ENCODE peak calls at places on chromosomes 13 and 19, in four cellular contexts. Q, Y, N and P are unnamed samples.
A peak's percentile ranks its signal among the peaks of the same experiment; 100 is the strongest.

GRCh38 chr19:16285769-16286564 is 38.7 kb upstream of the KLF2 start:
- DNase-seq in Q (no peak), Y (no peak), N (no peak), P (no peak)

GRCh38 chr13:43072394-43072793 is 49.0 kb downstream of the DNAJC15 start:
- DNase-seq in Q (no peak), Y (no peak), N (no peak), P (no peak)

GRCh38 chr13:20191311-20191901 is 1.3 kb downstream of the GJB2 start:
- DNase-seq in Q (no peak), Y (no peak), N (no peak), P (no peak)

GRCh38 chr19:50486823-50487515 is 10.3 kb upstream of the GARIN5A start:
- DNase-seq in Q (peak; percentile 69), Y (peak; percentile 51), N (no peak), P (peak; percentile 93)

GRCh38 chr13:30463820-30464495 is 1.8 kb downstream of the HMGB1 start:
- DNase-seq in Q (no peak), Y (peak; percentile 70), N (no peak), P (no peak)

GRCh38 chr13:27919299-27919933 is 384 bp upstream of the PDX1 start:
- DNase-seq in Q (peak; percentile 53), Y (peak; percentile 12), N (no peak), P (no peak)

GRCh38 chr13:100438059-100438788 is 150.4 kb downstream of the GGACT start:
- DNase-seq in Q (no peak), Y (no peak), N (no peak), P (no peak)

GRCh38 chr19:38229585-38230073 is 5.6 kb upstream of the DPF1 start:
- DNase-seq in Q (peak; percentile 98), Y (peak; percentile 68), N (no peak), P (peak; percentile 79)

GRCh38 chr13:111905609-111905945 is 161.4 kb upstream of the SOX1 start:
- DNase-seq in Q (no peak), Y (no peak), N (no peak), P (no peak)

GRCh38 chr13:26442541-26442940 is 114.9 kb upstream of the WASF3 start:
- DNase-seq in Q (no peak), Y (no peak), N (no peak), P (no peak)

GRCh38 chr13:77595166-77595810 is 59.8 kb downstream of the SCEL start:
- DNase-seq in Q (no peak), Y (no peak), N (no peak), P (no peak)

GRCh38 chr13:48178126-48178525 is 54.9 kb upstream of the ITM2B start:
- DNase-seq in Q (no peak), Y (no peak), N (no peak), P (no peak)
- TF ChIP-seq TCF7 in Q (no peak), Y (no peak), N (no peak), P (no peak)

GRCh38 chr19:737591-738093 is 13.3 kb upstream of the MISP start:
- DNase-seq in Q (peak; percentile 91), Y (peak; percentile 41), N (no peak), P (peak; percentile 87)
- TF ChIP-seq ATF2 in Q (no peak), Y (no peak), N (no peak), P (no peak)

GRCh38 chr19:10420444-10421239 is at the start of gene PDE4A:
- DNase-seq in Q (peak; percentile 68), Y (no peak), N (no peak), P (peak; percentile 64)
- TF ChIP-seq TCF7 in Q (no peak), Y (no peak), N (no peak), P (no peak)

GRCh38 chr19:55000761-55001160 is 34.6 kb downstream of the NLRP2 start:
- DNase-seq in Q (no peak), Y (no peak), N (no peak), P (no peak)

DNA sequence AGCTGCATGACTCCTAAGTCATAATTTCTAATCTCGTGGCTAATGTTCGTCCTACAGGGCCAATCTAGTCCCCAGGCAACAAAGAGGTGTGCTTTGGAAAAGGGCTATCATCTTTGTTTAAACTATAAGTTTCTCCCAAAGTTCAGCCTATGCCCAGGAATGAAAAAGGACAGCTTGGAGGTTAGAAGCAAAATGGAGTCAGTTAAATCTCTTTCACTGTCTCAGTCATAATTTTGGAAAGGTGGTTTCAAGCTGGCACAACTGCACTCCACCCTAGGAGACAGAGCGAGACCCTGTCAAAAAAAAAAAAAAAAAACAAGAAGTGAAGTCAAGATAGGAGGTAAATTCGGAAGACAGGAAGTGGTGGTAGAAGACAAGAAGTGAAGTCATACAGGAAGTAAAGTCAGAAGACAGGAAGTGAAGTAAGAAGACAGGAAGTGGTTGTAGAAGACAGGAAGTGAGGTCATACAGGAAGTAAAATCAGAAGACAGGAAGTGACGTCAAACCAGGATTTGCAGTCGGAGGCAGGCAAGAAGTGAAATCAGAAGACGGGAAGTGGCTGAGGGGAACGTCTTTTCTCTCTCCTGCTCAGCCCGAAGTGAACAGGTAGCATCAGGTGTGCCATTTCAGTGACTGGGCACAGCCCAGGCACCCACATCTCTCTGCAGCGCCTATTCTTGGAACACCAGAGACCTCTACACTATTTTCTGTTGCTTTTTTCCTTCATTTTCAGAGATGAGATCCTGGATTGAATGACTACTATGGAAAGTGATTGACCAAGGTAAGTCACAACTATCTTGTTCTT is 32.2 kb downstream of the GP6 start:
- DNase-seq in Q (peak; percentile 82), Y (peak; percentile 12), N (peak; percentile 64), P (no peak)
- TF ChIP-seq ATF2 in Q (no peak), Y (no peak), N (peak; percentile 87), P (no peak)

GRCh38 chr13:38872693-38873092 is 117.9 kb downstream of the STOML3 start:
- DNase-seq in Q (peak; percentile 20), Y (peak; percentile 35), N (no peak), P (peak; percentile 74)
- TF ChIP-seq TCF7 in Q (no peak), Y (no peak), N (no peak), P (no peak)

DNA sequence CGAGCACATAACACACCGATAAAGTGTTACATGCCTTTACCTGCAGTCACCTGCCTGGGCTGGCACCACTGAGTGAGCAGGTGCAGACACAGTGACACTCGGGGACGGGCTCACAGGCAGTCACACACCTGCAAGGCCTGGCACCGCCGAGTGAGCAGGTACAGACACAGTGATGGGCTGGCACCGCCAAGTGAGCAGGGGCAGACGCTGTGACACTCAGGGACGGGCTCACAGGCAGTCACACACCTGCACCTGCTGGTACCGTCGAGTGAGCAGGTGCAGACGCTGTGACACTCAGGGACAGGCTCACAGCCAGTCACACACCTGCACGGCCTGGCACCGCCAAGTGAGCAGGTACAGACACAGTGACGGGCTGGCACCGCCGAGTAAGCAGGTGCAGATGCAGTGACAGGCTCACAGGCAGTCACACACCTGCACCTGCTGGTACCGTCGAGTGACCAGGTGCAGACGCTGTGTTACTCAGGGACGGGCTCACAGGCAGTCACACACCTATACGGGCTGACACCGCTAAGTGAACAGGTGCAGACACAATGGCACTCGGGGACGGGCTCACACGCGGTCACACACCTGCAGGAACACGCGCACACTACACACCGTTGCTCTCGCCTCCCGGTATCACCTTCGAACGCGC is 470 bp downstream of the ZNF835 start:
- DNase-seq in Q (no peak), Y (no peak), N (no peak), P (no peak)
- TF ChIP-seq ATF2 in Q (no peak), Y (no peak), N (no peak), P (no peak)

DNA sequence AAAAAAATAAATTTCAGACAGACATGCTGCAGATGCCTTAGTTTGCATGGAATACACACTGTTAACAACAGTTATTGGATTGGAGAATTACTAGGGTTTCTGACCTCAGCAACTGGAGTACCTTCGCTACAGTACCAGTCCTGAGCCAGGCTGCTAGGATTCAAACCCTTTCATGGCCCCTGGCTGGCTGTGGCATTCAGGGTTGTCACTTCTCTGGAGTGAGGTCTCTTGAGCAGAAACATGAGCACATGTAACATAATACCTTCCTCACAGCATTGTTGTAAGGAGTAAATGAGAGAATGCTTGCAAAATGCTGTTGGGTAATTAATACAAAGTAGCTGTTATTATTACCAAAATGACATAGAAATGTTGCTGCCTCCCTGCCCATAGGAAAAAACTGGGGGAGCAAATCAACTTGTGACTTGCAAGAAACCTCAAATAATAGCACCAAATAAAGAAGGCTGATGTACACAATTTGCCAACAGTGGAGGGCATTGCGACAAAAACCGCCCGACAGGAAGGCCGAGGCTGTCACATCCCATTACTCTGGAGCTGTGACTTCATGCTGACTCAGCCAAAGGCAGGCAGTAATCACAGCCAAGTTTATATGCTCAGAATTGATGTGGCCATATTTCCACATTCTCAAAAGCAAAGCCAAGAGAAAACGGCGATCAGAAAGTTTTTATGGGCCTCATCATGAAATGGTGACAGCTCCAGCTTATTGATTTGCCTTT is 100.4 kb downstream of the RFC3 start:
- DNase-seq in Q (no peak), Y (no peak), N (no peak), P (no peak)
- TF ChIP-seq TCF7 in Q (no peak), Y (no peak), N (no peak), P (no peak)

GRCh38 chr19:34508540-34508939 is 27.0 kb downstream of the WTIP start:
- DNase-seq in Q (peak; percentile 46), Y (no peak), N (no peak), P (no peak)

GRCh38 chr19:34513767-34514166 is 32.2 kb downstream of the WTIP start:
- DNase-seq in Q (no peak), Y (no peak), N (no peak), P (no peak)

GRCh38 chr19:34507414-34508067 is 26.0 kb downstream of the WTIP start:
- DNase-seq in Q (no peak), Y (no peak), N (no peak), P (no peak)

GRCh38 chr19:34512254-34512796 is 30.8 kb downstream of the WTIP start:
- DNase-seq in Q (no peak), Y (no peak), N (no peak), P (no peak)
- TF ChIP-seq ATF2 in Q (no peak), Y (no peak), N (no peak), P (no peak)